ENCODE peak calls at places on chromosome 21, in six cellular contexts. C is AG04449, Z is AG08395, D is activated T-cell treated with anti-CD3 and anti-CD28 coated beads for 1 hour, H is ACHN, W is NCI-H1694 treated with DMSO at 0.1 percent for 48 hours. V is an unnamed sample.

GRCh38 chr21:39612233-39613028 is at the start of gene B3GALT5:
- DNase-seq in W (no peak), H (peak; percentile 53), D (no peak), C (no peak), Z (peak; percentile 31), V (no peak)

GRCh38 chr21:18409579-18409978 is 6.0 kb upstream of the TMPRSS15 start:
- DNase-seq in H (no peak), C (no peak), D (no peak), Z (no peak), W (no peak), V (no peak)

GRCh38 chr21:31075844-31076243 is 37.6 kb upstream of the KRTAP19-8 start:
- DNase-seq in C (no peak), D (no peak), Z (no peak), H (no peak), W (no peak), V (no peak)

GRCh38 chr21:46100426-46100825 is 2.5 kb downstream of the COL6A2 start:
- DNase-seq in D (no peak), C (no peak), H (no peak), Z (peak; percentile 58), W (no peak), V (no peak)

GRCh38 chr21:41622201-41622600 is 114.2 kb upstream of the TMPRSS2 start:
- DNase-seq in C (no peak), D (no peak), H (no peak), Z (no peak), W (no peak), V (no peak)

GRCh38 chr21:32392880-32393676 is at the start of gene URB1:
- DNase-seq in Z (peak; percentile 96), W (peak; percentile 74), D (peak; percentile 97), C (no peak), H (peak; percentile 75), V (no peak)

GRCh38 chr21:44801468-44802395 is at the start of gene UBE2G2:
- DNase-seq in D (peak; percentile 83), H (peak; percentile 75), W (peak; percentile 55), C (no peak), Z (peak; percentile 95), V (no peak)

GRCh38 chr21:26077523-26077922 is 93.0 kb downstream of the APP start:
- DNase-seq in D (no peak), C (no peak), H (no peak), Z (no peak), W (peak; percentile 82), V (no peak)

GRCh38 chr21:41919666-41920398 is 34.0 kb downstream of the C2CD2 start:
- DNase-seq in W (no peak), Z (no peak), D (no peak), H (no peak), C (no peak), V (no peak)

GRCh38 chr21:42684109-42684916 is 30.9 kb downstream of the PDE9A start:
- DNase-seq in D (peak; percentile 35), W (no peak), H (no peak), C (no peak), Z (no peak), V (no peak)

V was measured in SK-N-MC.